ENCODE peak calls at places on chromosomes 2 and 18, in eight cellular contexts. O is H9, S is DND-41, Q is progenitor cell of endocrine pancreas, R is Peyer's patch, Y is BJ, K is A549, N is dorsolateral prefrontal cortex. M is an unnamed sample.

GRCh38 chr2:187618813-187619212 is 64.6 kb upstream of the TFPI start:
- DNase-seq in O (no peak), S (no peak), Q (no peak), R (no peak), Y (no peak), K (no peak), N (no peak), M (no peak)

GRCh38 chr2:184067502-184067901 is 530.8 kb upstream of the ZNF804A start:
- DNase-seq in O (no peak), S (no peak), Q (no peak), R (no peak), Y (no peak), K (no peak), N (no peak), M (no peak)

GRCh38 chr18:72601944-72602343 is 57.8 kb upstream of the CBLN2 start:
- DNase-seq in O (no peak), S (no peak), Q (no peak), R (no peak), Y (no peak), K (no peak), N (no peak), M (no peak)

GRCh38 chr18:3903341-3903740 is 453.4 kb downstream of the TGIF1 start:
- DNase-seq in O (no peak), S (no peak), Q (no peak), R (no peak), Y (peak; percentile 75), K (no peak), N (no peak), M (peak; percentile 74)

GRCh38 chr2:157932480-157933205 is 56.5 kb upstream of the ACVR1 start:
- DNase-seq in O (peak; percentile 76), S (no peak), Q (no peak), R (no peak), Y (no peak), K (no peak), N (no peak), M (no peak)

GRCh38 chr2:8053241-8053640 is 628.6 kb upstream of the ID2 start:
- DNase-seq in O (no peak), S (no peak), Q (no peak), R (no peak), Y (peak; percentile 4), K (no peak), N (no peak), M (no peak)

GRCh38 chr2:38090928-38091327 is 15.0 kb upstream of the CYP1B1 start:
- DNase-seq in O (no peak), S (no peak), Q (no peak), R (no peak), Y (no peak), K (no peak), N (no peak), M (no peak)

GRCh38 chr2:201432551-201433388 is 18.5 kb downstream of the TRAK2 start:
- DNase-seq in O (no peak), S (no peak), Q (no peak), R (no peak), Y (no peak), K (no peak), N (no peak), M (no peak)

GRCh38 chr18:36176177-36176584 is 11.1 kb upstream of the MOCOS start:
- DNase-seq in O (no peak), S (no peak), Q (no peak), R (peak; percentile 89), Y (no peak), K (no peak), N (no peak), M (no peak)

GRCh38 chr2:1648241-1649102 is 95.8 kb downstream of the PXDN start:
- DNase-seq in O (no peak), S (no peak), Q (no peak), R (no peak), Y (no peak), K (no peak), N (no peak), M (no peak)

GRCh38 chr18:56469582-56469981 is 168.8 kb downstream of the TXNL1 start:
- DNase-seq in O (no peak), S (no peak), Q (no peak), R (no peak), Y (no peak), K (no peak), N (no peak), M (no peak)

GRCh38 chr2:22403748-22404147 is 981.2 kb upstream of the KLHL29 start:
- DNase-seq in O (no peak), S (no peak), Q (no peak), R (no peak), Y (no peak), K (no peak), N (no peak), M (no peak)

GRCh38 chr18:7341581-7342337 is 110.9 kb downstream of the LRRC30 start:
- DNase-seq in O (no peak), S (no peak), Q (no peak), R (no peak), Y (no peak), K (no peak), N (no peak), M (no peak)
- TF ChIP-seq CTCF in O (no peak), S (no peak), Q (no peak), R (no peak), Y (no peak), K (no peak), N (no peak), M (no peak)

DNA sequence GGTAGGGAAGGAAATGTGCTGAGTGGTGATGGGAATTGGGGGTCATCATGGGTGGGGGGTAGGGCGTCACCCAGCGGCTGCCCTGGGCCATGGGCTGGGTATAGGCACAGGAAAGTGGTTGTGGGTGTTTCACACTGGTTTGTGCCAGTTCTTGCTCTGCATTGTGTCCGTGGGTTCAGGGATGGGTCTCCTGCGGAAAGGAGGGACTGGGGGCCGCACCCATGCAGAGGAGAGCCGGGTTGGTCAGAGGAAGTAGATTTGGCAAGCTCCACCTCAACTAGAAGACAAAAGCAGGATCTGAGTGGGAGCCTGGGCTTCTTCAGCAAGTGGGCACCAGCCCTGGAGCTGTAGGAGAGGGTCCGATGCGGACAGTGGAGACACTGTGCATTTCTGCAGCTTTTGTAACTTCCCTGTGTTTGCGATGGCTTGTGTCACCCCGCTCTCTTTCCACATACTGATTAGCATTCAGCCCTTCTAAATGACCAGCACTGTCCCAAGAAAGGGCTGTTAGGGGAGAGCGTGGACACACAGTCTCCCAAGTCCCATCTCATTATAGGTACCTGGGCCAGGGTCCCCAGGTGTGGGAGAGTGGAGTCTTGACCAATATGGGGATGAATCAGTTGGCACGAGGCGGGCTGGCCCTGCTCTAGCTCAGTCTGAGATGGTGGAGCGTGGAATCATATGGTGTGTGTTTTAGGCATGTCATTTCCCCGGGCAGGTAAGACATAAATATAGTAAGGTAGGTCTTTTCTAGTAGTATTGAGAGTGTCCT is 67.2 kb downstream of the LRRFIP1 start:
- DNase-seq in O (peak; percentile 15), S (no peak), Q (no peak), R (peak; percentile 53), Y (no peak), K (no peak), N (no peak), M (no peak)
- TF ChIP-seq CTCF in O (no peak), S (no peak), Q (no peak), R (no peak), Y (no peak), K (no peak), N (no peak), M (no peak)

GRCh38 chr2:134336936-134337335 is 83.1 kb downstream of the MGAT5 start:
- DNase-seq in O (no peak), S (no peak), Q (no peak), R (no peak), Y (no peak), K (no peak), N (no peak), M (no peak)

GRCh38 chr2:134337617-134338016 is 83.7 kb downstream of the MGAT5 start:
- DNase-seq in O (no peak), S (no peak), Q (no peak), R (no peak), Y (no peak), K (no peak), N (no peak), M (no peak)

GRCh38 chr2:134336352-134336751 is 82.5 kb downstream of the MGAT5 start:
- DNase-seq in O (no peak), S (no peak), Q (no peak), R (no peak), Y (no peak), K (no peak), N (no peak), M (no peak)

GRCh38 chr2:134335601-134336000 is 81.7 kb downstream of the MGAT5 start:
- DNase-seq in O (no peak), S (no peak), Q (no peak), R (no peak), Y (no peak), K (no peak), N (no peak), M (no peak)

DNA sequence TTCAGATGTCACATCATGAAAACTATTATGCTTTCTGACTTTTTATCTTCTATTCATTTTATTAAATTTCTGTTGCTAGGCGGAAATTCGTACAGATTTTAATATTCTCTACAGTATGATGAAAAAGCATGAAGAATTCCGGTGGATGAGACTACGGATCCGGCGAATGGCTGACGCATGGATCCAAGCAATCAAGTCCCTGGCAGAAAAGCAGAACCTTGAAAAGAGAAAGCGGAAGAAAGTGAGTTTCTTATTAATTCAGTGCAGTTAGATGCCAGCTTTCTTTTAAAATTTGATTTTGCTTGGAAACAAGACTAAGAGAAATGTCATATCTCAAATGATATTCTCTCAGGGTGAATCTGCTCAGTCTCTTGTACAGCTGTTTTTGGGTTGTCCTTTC is 84.3 kb downstream of the MGAT5 start:
- DNase-seq in O (no peak), S (no peak), Q (no peak), R (no peak), Y (no peak), K (no peak), N (no peak), M (no peak)
- TF ChIP-seq CTCF in O (no peak), S (no peak), Q (no peak), R (no peak), Y (no peak), K (no peak), N (no peak), M (no peak)

GRCh38 chr2:209236369-209236768 is 187.5 kb upstream of the MAP2 start:
- DNase-seq in O (peak; percentile 39), S (no peak), Q (no peak), R (no peak), Y (no peak), K (no peak), N (no peak), M (no peak)

GRCh38 chr2:209240204-209240603 is 183.6 kb upstream of the MAP2 start:
- DNase-seq in O (no peak), S (no peak), Q (no peak), R (no peak), Y (no peak), K (no peak), N (no peak), M (no peak)

GRCh38 chr2:209238765-209239584 is 184.9 kb upstream of the MAP2 start:
- DNase-seq in O (no peak), S (no peak), Q (no peak), R (no peak), Y (no peak), K (no peak), N (no peak), M (no peak)

GRCh38 chr2:209239585-209239938 is 184.3 kb upstream of the MAP2 start:
- DNase-seq in O (no peak), S (no peak), Q (no peak), R (no peak), Y (no peak), K (no peak), N (no peak), M (no peak)
- TF ChIP-seq CTCF in O (no peak), S (no peak), Q (no peak), R (no peak), Y (no peak), K (no peak), N (no peak), M (no peak)

M was measured in HFF-Myc.